ENCODE peak calls at places on chromosomes 16 and 17, in ten cellular contexts. K is AG04450; U is NCI-H510A treated with DMSO at 0.1 percent for 48 hours; Q is iris pigment epithelial cell; N is erythroblast; I is stimulated activated CD4-positive, alpha-beta T cell treated with anti-CD3 and anti-CD28 coated beads, Interleukin-15, amount 100 ng/mL, for 1 hour; H is NCI-H345; M is HEK293T; T is right cardiac atrium; P is cardiac fibroblast. Z is an unnamed sample.

GRCh38 chr16:81445926-81446317 is 1.3 kb downstream of the CMIP start:
- DNase-seq in K (no peak), U (no peak), Q (no peak), N (peak), I (no peak), H (no peak), M (no peak), T (no peak), P (no peak), Z (no peak)

GRCh38 chr16:10688291-10688690 is 6.4 kb downstream of the TEKT5 start:
- DNase-seq in K (no peak), U (peak), Q (no peak), N (no peak), I (no peak), H (peak), M (no peak), T (no peak), P (no peak), Z (no peak)

GRCh38 chr17:17350491-17351355 is 47.5 kb downstream of the NT5M start:
- DNase-seq in K (no peak), U (no peak), Q (peak), N (no peak), I (no peak), H (no peak), M (no peak), T (no peak), P (peak), Z (no peak)

GRCh38 chr16:58098207-58099096 is 30.7 kb downstream of the CFAP20 start:
- DNase-seq in K (no peak), U (no peak), Q (peak), N (no peak), I (no peak), H (peak), M (no peak), T (no peak), P (peak), Z (no peak)

GRCh38 chr17:57965521-57966160 is 10.4 kb upstream of the CUEDC1 start:
- DNase-seq in K (no peak), U (no peak), Q (no peak), N (no peak), I (no peak), H (no peak), M (no peak), T (no peak), P (no peak), Z (no peak)

GRCh38 chr16:66508914-66509496 is 40.9 kb downstream of the TK2 start:
- DNase-seq in K (no peak), U (no peak), Q (no peak), N (no peak), I (no peak), H (no peak), M (no peak), T (no peak), P (no peak), Z (no peak)

GRCh38 chr17:15981208-15981607 is 18.3 kb downstream of the ZSWIM7 start:
- DNase-seq in K (no peak), U (no peak), Q (peak), N (peak), I (no peak), H (no peak), M (no peak), T (no peak), P (no peak), Z (no peak)

GRCh38 chr17:43877031-43877430 is 30.1 kb downstream of the CD300LG start:
- DNase-seq in K (no peak), U (no peak), Q (no peak), N (no peak), I (no peak), H (no peak), M (no peak), T (no peak), P (no peak), Z (no peak)

GRCh38 chr17:81130385-81131288 is 34.7 kb upstream of the PVALEF start:
- DNase-seq in K (no peak), U (no peak), Q (no peak), N (no peak), I (no peak), H (no peak), M (no peak), T (no peak), P (no peak), Z (no peak)

GRCh38 chr17:77509089-77509488 is 368.3 kb downstream of the SEC14L1 start:
- DNase-seq in K (no peak), U (no peak), Q (no peak), N (no peak), I (no peak), H (no peak), M (no peak), T (no peak), P (no peak), Z (no peak)

GRCh38 chr17:41542357-41542756 is 14.2 kb upstream of the KRT19 start:
- DNase-seq in K (no peak), U (no peak), Q (no peak), N (no peak), I (no peak), H (no peak), M (no peak), T (no peak), P (no peak), Z (no peak)

GRCh38 chr16:87056551-87056950 is 260.6 kb downstream of the C16orf95 start:
- DNase-seq in K (no peak), U (no peak), Q (no peak), N (no peak), I (no peak), H (no peak), M (no peak), T (no peak), P (no peak), Z (no peak)

GRCh38 chr17:57535652-57536018 is 209.5 kb downstream of the CCDC182 start:
- DNase-seq in K (no peak), U (peak), Q (no peak), N (no peak), I (no peak), H (no peak), M (no peak), T (no peak), P (no peak), Z (no peak)

GRCh38 chr16:84088695-84089395 is 27.9 kb downstream of the MBTPS1 start:
- DNase-seq in K (no peak), U (no peak), Q (no peak), N (peak), I (peak), H (no peak), M (no peak), T (peak), P (no peak), Z (no peak)

GRCh38 chr17:45336390-45337182 is 19.8 kb upstream of the MAP3K14 start:
- DNase-seq in K (no peak), U (no peak), Q (no peak), N (no peak), I (no peak), H (no peak), M (no peak), T (no peak), P (no peak), Z (no peak)

GRCh38 chr16:55900616-55901393 is 25.6 kb upstream of the CES5A start:
- DNase-seq in K (no peak), U (no peak), Q (no peak), N (no peak), I (no peak), H (no peak), M (no peak), T (no peak), P (no peak), Z (no peak)

GRCh38 chr17:82823004-82823403 is 16.8 kb downstream of the ZNF750 start:
- DNase-seq in K (no peak), U (no peak), Q (no peak), N (no peak), I (no peak), H (no peak), M (no peak), T (no peak), P (no peak), Z (no peak)